ENCODE peak calls at places on chromosomes 12 and 14, in six cellular contexts. Y is IMR-90, Q is DND-41, D is ovary, V is transverse colon, J is GM23338. F is an unnamed sample.

GRCh38 chr12:70628701-70629480 is 8.3 kb downstream of the PTPRB start:
- DNase-seq in Y (no peak), Q (no peak), D (no peak), V (no peak), J (no peak), F (no peak)

GRCh38 chr12:116943419-116944372 is 32.9 kb downstream of the FBXW8 start:
- DNase-seq in Y (no peak), Q (no peak), D (no peak), V (no peak), J (no peak), F (no peak)

GRCh38 chr12:6430990-6431353 is 13.8 kb upstream of the CD27 start:
- DNase-seq in Y (peak), Q (no peak), D (no peak), V (no peak), J (no peak), F (no peak)

GRCh38 chr12:24898185-24898584 is 50.7 kb downstream of the BCAT1 start:
- DNase-seq in Y (no peak), Q (no peak), D (no peak), V (no peak), J (no peak), F (no peak)

GRCh38 chr14:72549848-72550247 is 344.1 kb downstream of the DPF3 start:
- DNase-seq in Y (no peak), Q (no peak), D (no peak), V (no peak), J (no peak), F (peak)

GRCh38 chr14:23110579-23111375 is 6.0 kb upstream of the CIROP start:
- DNase-seq in Y (no peak), Q (no peak), D (no peak), V (no peak), J (no peak), F (no peak)

GRCh38 chr12:70609739-70610491 is 27.3 kb downstream of the PTPRB start:
- DNase-seq in Y (no peak), Q (no peak), D (no peak), V (peak), J (peak), F (peak)

GRCh38 chr12:54352022-54352531 is 12.2 kb downstream of the GPR84 start:
- DNase-seq in Y (peak), Q (peak), D (peak), V (peak), J (peak), F (no peak)

GRCh38 chr14:81096656-81097055 is 124.1 kb downstream of the GTF2A1 start:
- DNase-seq in Y (no peak), Q (no peak), D (no peak), V (no peak), J (no peak), F (no peak)

GRCh38 chr12:91704446-91704845 is 441.2 kb downstream of the BTG1 start:
- DNase-seq in Y (peak), Q (no peak), D (no peak), V (no peak), J (no peak), F (peak)

GRCh38 chr12:92506460-92506859 is 196.3 kb upstream of the PLEKHG7 start:
- DNase-seq in Y (no peak), Q (no peak), D (no peak), V (no peak), J (no peak), F (no peak)

GRCh38 chr14:70714055-70714550 is 72.4 kb downstream of the TTC9 start:
- DNase-seq in Y (peak), Q (peak), D (no peak), V (peak), J (peak), F (peak)

GRCh38 chr12:31002999-31003398 is 70.7 kb upstream of the DDX11 start:
- DNase-seq in Y (peak), Q (no peak), D (no peak), V (no peak), J (no peak), F (no peak)

GRCh38 chr12:47781479-47782371 is 8.7 kb downstream of the SLC48A1 start:
- DNase-seq in Y (no peak), Q (no peak), D (no peak), V (no peak), J (no peak), F (peak)

GRCh38 chr12:54017027-54017788 is 8.4 kb downstream of the HOXC8 start:
- DNase-seq in Y (no peak), Q (no peak), D (peak), V (no peak), J (peak), F (no peak)

GRCh38 chr12:54997914-54998507 is 13.4 kb upstream of the TESPA1 start:
- DNase-seq in Y (no peak), Q (no peak), D (no peak), V (no peak), J (peak), F (no peak)

GRCh38 chr14:101400815-101401214 is 160.5 kb upstream of the DIO3 start:
- DNase-seq in Y (peak), Q (no peak), D (no peak), V (no peak), J (no peak), F (no peak)

GRCh38 chr14:100714205-100714781 is 12.4 kb upstream of the DLK1 start:
- DNase-seq in Y (no peak), Q (peak), D (no peak), V (no peak), J (no peak), F (no peak)

GRCh38 chr12:110345176-110345651 is 58.3 kb downstream of the ANAPC7 start:
- DNase-seq in Y (no peak), Q (no peak), D (no peak), V (peak), J (no peak), F (peak)

GRCh38 chr12:131948166-131948712 is 1.5 kb upstream of the EP400 start:
- DNase-seq in Y (no peak), Q (no peak), D (peak), V (no peak), J (no peak), F (no peak)

GRCh38 chr12:11734781-11735180 is 85.3 kb downstream of the ETV6 start:
- DNase-seq in Y (no peak), Q (no peak), D (no peak), V (no peak), J (no peak), F (no peak)

GRCh38 chr12:62632521-62632920 is 165.9 kb downstream of the MON2 start:
- DNase-seq in Y (no peak), Q (no peak), D (peak), V (peak), J (peak), F (no peak)

GRCh38 chr14:53306267-53306721 is 153.2 kb upstream of the DDHD1 start:
- DNase-seq in Y (peak), Q (peak), D (peak), V (peak), J (peak), F (peak)

GRCh38 chr12:96054262-96054645 is 18.9 kb upstream of the LTA4H start:
- DNase-seq in Y (no peak), Q (no peak), D (no peak), V (no peak), J (no peak), F (no peak)

GRCh38 chr14:54301349-54301748 is 95.5 kb upstream of the CDKN3 start:
- DNase-seq in Y (no peak), Q (no peak), D (no peak), V (no peak), J (no peak), F (no peak)

GRCh38 chr14:44530482-44530881 is 23.4 kb upstream of the FSCB start:
- DNase-seq in Y (no peak), Q (no peak), D (no peak), V (no peak), J (no peak), F (no peak)

GRCh38 chr12:49673446-49674317 is 33.5 kb downstream of the FMNL3 start:
- DNase-seq in Y (peak), Q (no peak), D (peak), V (peak), J (peak), F (peak)

GRCh38 chr12:13436696-13437391 is 240.3 kb downstream of the EMP1 start:
- DNase-seq in Y (peak), Q (no peak), D (no peak), V (no peak), J (no peak), F (peak)

GRCh38 chr14:86450075-86450474 is 920.1 kb downstream of the FLRT2 start:
- DNase-seq in Y (peak), Q (no peak), D (no peak), V (no peak), J (no peak), F (no peak)

DNA sequence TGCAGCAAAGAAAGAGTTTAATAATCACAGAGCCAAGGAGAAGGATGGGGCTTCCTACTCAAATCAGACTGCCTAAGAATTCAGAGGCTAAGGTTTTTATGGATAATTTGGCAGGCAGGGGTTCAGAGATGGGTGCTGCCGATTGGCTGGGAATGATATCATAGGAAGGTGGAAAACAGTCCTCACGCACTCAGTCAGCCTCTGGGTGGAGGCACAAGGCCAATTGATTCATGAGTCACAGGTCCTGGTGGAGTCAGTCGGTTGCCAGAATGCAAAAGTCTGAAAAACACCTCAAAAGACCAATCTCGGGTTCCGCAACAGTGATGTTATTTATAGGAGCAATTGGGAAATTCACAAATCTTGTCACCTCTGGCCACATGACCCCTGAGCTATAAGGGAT is 105.5 kb downstream of the GXYLT1 start:
- DNase-seq in Y (peak), Q (no peak), D (no peak), V (no peak), J (peak), F (peak)
- TF ChIP-seq CTCF in Y (no peak), Q (no peak), D (no peak), V (no peak), J (peak), F (no peak)

GRCh38 chr12:16939871-16940306 is 333.9 kb upstream of the LMO3 start:
- DNase-seq in Y (peak), Q (peak), D (no peak), V (peak), J (peak), F (peak)
- TF ChIP-seq CTCF in Y (peak), Q (peak), D (no peak), V (peak), J (peak), F (peak)

DNA sequence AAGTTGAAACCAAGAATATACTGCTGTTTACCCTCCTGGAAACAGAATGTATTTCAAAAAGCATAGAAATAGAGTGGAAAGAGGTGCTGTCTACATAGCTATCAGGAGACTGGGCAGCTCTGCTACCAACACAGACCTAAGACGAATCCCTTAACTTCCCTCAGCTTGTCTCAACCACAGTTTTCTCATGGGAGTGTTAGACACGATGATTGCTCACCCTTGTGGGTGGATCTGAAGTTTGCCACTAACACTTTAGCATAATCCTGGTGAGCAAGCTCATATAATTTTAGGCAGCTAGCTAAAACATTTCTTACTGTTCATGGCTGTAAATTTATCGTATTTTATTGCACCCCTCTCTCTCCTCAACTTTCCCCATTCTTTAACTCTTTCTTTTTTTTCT is 38.5 kb downstream of the C12orf75 start:
- DNase-seq in Y (peak), Q (no peak), D (no peak), V (no peak), J (no peak), F (peak)
- TF ChIP-seq CTCF in Y (peak), Q (peak), D (no peak), V (no peak), J (no peak), F (peak)

DNA sequence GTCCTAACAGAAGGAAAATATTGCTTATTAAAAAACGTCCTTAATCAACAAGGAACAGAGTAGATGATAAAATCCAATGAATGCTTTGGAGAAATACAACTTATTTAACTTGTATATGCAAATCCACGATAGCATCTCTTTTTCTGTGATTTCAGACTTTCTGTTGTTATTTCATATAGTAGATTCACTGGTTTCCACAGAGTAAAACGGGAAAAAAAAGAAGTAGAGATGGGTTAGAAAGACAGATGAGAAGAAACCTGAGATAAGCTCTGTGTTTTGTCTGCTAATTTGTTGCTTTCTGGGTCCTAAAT is 447.7 kb downstream of the RERGL start:
- DNase-seq in Y (no peak), Q (no peak), D (no peak), V (no peak), J (no peak), F (no peak)
- TF ChIP-seq CTCF in Y (no peak), Q (no peak), D (no peak), V (no peak), J (no peak), F (no peak)

GRCh38 chr12:104177663-104178501 is 37.7 kb upstream of the TXNRD1 start:
- DNase-seq in Y (peak), Q (peak), D (peak), V (peak), J (no peak), F (peak)
- TF ChIP-seq CTCF in Y (peak), Q (no peak), D (peak), V (no peak), J (peak), F (peak)

GRCh38 chr14:98877065-98877464 is 394.9 kb downstream of the BCL11B start:
- DNase-seq in Y (no peak), Q (no peak), D (no peak), V (no peak), J (no peak), F (peak)
- TF ChIP-seq CTCF in Y (no peak), Q (no peak), D (no peak), V (no peak), J (no peak), F (no peak)

GRCh38 chr12:113328368-113328889 is 6.5 kb downstream of the SLC8B1 start:
- DNase-seq in Y (no peak), Q (no peak), D (no peak), V (no peak), J (no peak), F (no peak)

GRCh38 chr12:113325938-113326337 is 9.0 kb downstream of the SLC8B1 start:
- DNase-seq in Y (peak), Q (no peak), D (no peak), V (no peak), J (no peak), F (no peak)

GRCh38 chr12:113329791-113330417 is 5.0 kb downstream of the SLC8B1 start:
- DNase-seq in Y (no peak), Q (no peak), D (no peak), V (no peak), J (no peak), F (no peak)

GRCh38 chr12:113329022-113329790 is 5.7 kb downstream of the SLC8B1 start:
- DNase-seq in Y (no peak), Q (no peak), D (no peak), V (no peak), J (no peak), F (no peak)

DNA sequence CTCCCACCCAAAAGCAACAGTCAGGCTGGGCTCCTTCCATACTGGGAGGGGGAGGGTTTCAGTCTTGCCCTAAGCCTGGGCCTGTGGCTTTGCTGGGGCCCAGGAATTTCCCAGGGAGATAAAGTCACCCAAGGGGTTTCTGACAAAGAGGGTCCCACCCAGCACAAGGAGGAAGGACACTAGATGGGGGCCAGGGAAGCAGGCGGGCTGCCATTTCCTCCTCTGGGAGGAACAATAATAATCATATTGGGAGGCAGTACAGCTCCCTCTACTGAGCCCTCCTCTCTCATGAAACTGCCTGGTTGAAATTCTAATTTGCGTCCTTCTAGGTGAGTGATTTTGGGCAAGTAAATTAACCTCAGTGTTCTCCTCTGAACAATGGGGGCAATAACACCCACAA is 7.9 kb downstream of the SLC8B1 start:
- DNase-seq in Y (no peak), Q (no peak), D (no peak), V (no peak), J (no peak), F (no peak)
- TF ChIP-seq CTCF in Y (no peak), Q (no peak), D (no peak), V (no peak), J (peak), F (no peak)

GRCh38 chr14:77707355-77707723 is 484 bp downstream of the ALKBH1 start:
- DNase-seq in Y (peak), Q (no peak), D (no peak), V (peak), J (peak), F (peak)
- TF ChIP-seq CTCF in Y (peak), Q (peak), D (no peak), V (peak), J (peak), F (peak)

GRCh38 chr12:69359531-69360347 is at the start of gene YEATS4:
- DNase-seq in Y (peak), Q (peak), D (peak), V (peak), J (peak), F (peak)
- TF ChIP-seq CTCF in Y (no peak), Q (no peak), D (no peak), V (peak), J (no peak), F (no peak)

GRCh38 chr12:64273527-64274403 is 51.7 kb upstream of the KICS2 start:
- DNase-seq in Y (no peak), Q (peak), D (no peak), V (peak), J (peak), F (peak)
- TF ChIP-seq CTCF in Y (peak), Q (peak), D (no peak), V (no peak), J (peak), F (peak)

F was measured in epithelial cell of esophagus.